ENCODE peak calls at places on chromosome 1, in nine cellular contexts. One of them, this sample, is unnamed.

GRCh38 chr1:33086384-33086850 is 5.5 kb downstream of the AZIN2 start:
- DNase-seq in GM12865: peak
- DNase-seq in fibroblast of mammary gland: peak
- DNase-seq in stimulated activated naive CD4-positive, alpha-beta T cell treated with Interleukin-2 at 50 U/mL for 16 hours: no peak
- DNase-seq in NCI-H748 treated with DMSO at 0.1 percent for 48 hours: peak
- DNase-seq in occipital lobe: peak
- DNase-seq in MG63: peak
- DNase-seq in heart right ventricle: peak
- DNase-seq in fibroblast of the aortic adventitia: peak
- DNase-seq in this sample: peak

GRCh38 chr1:12095822-12096263 is 32.7 kb downstream of the TNFRSF8 start:
- DNase-seq in GM12865: no peak
- DNase-seq in fibroblast of mammary gland: peak
- DNase-seq in stimulated activated naive CD4-positive, alpha-beta T cell treated with Interleukin-2 at 50 U/mL for 16 hours: no peak
- DNase-seq in NCI-H748 treated with DMSO at 0.1 percent for 48 hours: no peak
- DNase-seq in occipital lobe: no peak
- DNase-seq in MG63: peak
- DNase-seq in heart right ventricle: no peak
- DNase-seq in fibroblast of the aortic adventitia: no peak
- DNase-seq in this sample: peak

GRCh38 chr1:81836007-81836626 is 35.4 kb downstream of the ADGRL2 start:
- DNase-seq in GM12865: no peak
- DNase-seq in fibroblast of mammary gland: peak
- DNase-seq in stimulated activated naive CD4-positive, alpha-beta T cell treated with Interleukin-2 at 50 U/mL for 16 hours: no peak
- DNase-seq in NCI-H748 treated with DMSO at 0.1 percent for 48 hours: no peak
- DNase-seq in occipital lobe: no peak
- DNase-seq in MG63: no peak
- DNase-seq in heart right ventricle: no peak
- DNase-seq in fibroblast of the aortic adventitia: peak
- DNase-seq in this sample: peak

GRCh38 chr1:33815061-33815460 is 48.8 kb upstream of the HMGB4 start:
- DNase-seq in GM12865: no peak
- DNase-seq in fibroblast of mammary gland: peak
- DNase-seq in stimulated activated naive CD4-positive, alpha-beta T cell treated with Interleukin-2 at 50 U/mL for 16 hours: no peak
- DNase-seq in NCI-H748 treated with DMSO at 0.1 percent for 48 hours: no peak
- DNase-seq in occipital lobe: no peak
- DNase-seq in MG63: no peak
- DNase-seq in heart right ventricle: no peak
- DNase-seq in fibroblast of the aortic adventitia: peak
- DNase-seq in this sample: peak

GRCh38 chr1:11790880-11791715 is 14.7 kb downstream of the MTHFR start:
- DNase-seq in GM12865: no peak
- DNase-seq in fibroblast of mammary gland: peak
- DNase-seq in stimulated activated naive CD4-positive, alpha-beta T cell treated with Interleukin-2 at 50 U/mL for 16 hours: no peak
- DNase-seq in NCI-H748 treated with DMSO at 0.1 percent for 48 hours: no peak
- DNase-seq in occipital lobe: peak
- DNase-seq in MG63: peak
- DNase-seq in heart right ventricle: peak
- DNase-seq in fibroblast of the aortic adventitia: peak
- DNase-seq in this sample: peak

GRCh38 chr1:68916227-68916853 is 419.5 kb upstream of the DEPDC1 start:
- DNase-seq in GM12865: no peak
- DNase-seq in fibroblast of mammary gland: peak
- DNase-seq in stimulated activated naive CD4-positive, alpha-beta T cell treated with Interleukin-2 at 50 U/mL for 16 hours: no peak
- DNase-seq in NCI-H748 treated with DMSO at 0.1 percent for 48 hours: no peak
- DNase-seq in occipital lobe: peak
- DNase-seq in MG63: peak
- DNase-seq in heart right ventricle: peak
- DNase-seq in fibroblast of the aortic adventitia: peak
- DNase-seq in this sample: peak

GRCh38 chr1:234595899-234596298 is 14.1 kb downstream of the IRF2BP2 start:
- DNase-seq in GM12865: no peak
- DNase-seq in fibroblast of mammary gland: no peak
- DNase-seq in stimulated activated naive CD4-positive, alpha-beta T cell treated with Interleukin-2 at 50 U/mL for 16 hours: no peak
- DNase-seq in NCI-H748 treated with DMSO at 0.1 percent for 48 hours: no peak
- DNase-seq in occipital lobe: no peak
- DNase-seq in MG63: no peak
- DNase-seq in heart right ventricle: no peak
- DNase-seq in fibroblast of the aortic adventitia: no peak
- DNase-seq in this sample: no peak

GRCh38 chr1:168926236-168926635 is 180.3 kb upstream of the ATP1B1 start:
- DNase-seq in GM12865: no peak
- DNase-seq in fibroblast of mammary gland: no peak
- DNase-seq in stimulated activated naive CD4-positive, alpha-beta T cell treated with Interleukin-2 at 50 U/mL for 16 hours: no peak
- DNase-seq in NCI-H748 treated with DMSO at 0.1 percent for 48 hours: no peak
- DNase-seq in occipital lobe: no peak
- DNase-seq in MG63: no peak
- DNase-seq in heart right ventricle: no peak
- DNase-seq in fibroblast of the aortic adventitia: no peak
- DNase-seq in this sample: no peak

GRCh38 chr1:154405762-154406571 is 824 bp downstream of the IL6R start:
- DNase-seq in GM12865: peak
- DNase-seq in fibroblast of mammary gland: peak
- DNase-seq in stimulated activated naive CD4-positive, alpha-beta T cell treated with Interleukin-2 at 50 U/mL for 16 hours: peak
- DNase-seq in NCI-H748 treated with DMSO at 0.1 percent for 48 hours: no peak
- DNase-seq in occipital lobe: peak
- DNase-seq in MG63: peak
- DNase-seq in heart right ventricle: peak
- DNase-seq in fibroblast of the aortic adventitia: peak
- DNase-seq in this sample: peak

GRCh38 chr1:11431946-11432507 is 46.9 kb upstream of the DISP3 start:
- DNase-seq in GM12865: no peak
- DNase-seq in fibroblast of mammary gland: no peak
- DNase-seq in stimulated activated naive CD4-positive, alpha-beta T cell treated with Interleukin-2 at 50 U/mL for 16 hours: no peak
- DNase-seq in NCI-H748 treated with DMSO at 0.1 percent for 48 hours: no peak
- DNase-seq in occipital lobe: no peak
- DNase-seq in MG63: no peak
- DNase-seq in heart right ventricle: no peak
- DNase-seq in fibroblast of the aortic adventitia: no peak
- DNase-seq in this sample: no peak

GRCh38 chr1:17502326-17502778 is 37.1 kb upstream of the ARHGEF10L start:
- DNase-seq in GM12865: peak
- DNase-seq in fibroblast of mammary gland: peak
- DNase-seq in stimulated activated naive CD4-positive, alpha-beta T cell treated with Interleukin-2 at 50 U/mL for 16 hours: peak
- DNase-seq in NCI-H748 treated with DMSO at 0.1 percent for 48 hours: no peak
- DNase-seq in occipital lobe: peak
- DNase-seq in MG63: peak
- DNase-seq in heart right ventricle: peak
- DNase-seq in fibroblast of the aortic adventitia: peak
- DNase-seq in this sample: peak

GRCh38 chr1:905071-905749 is 18.5 kb upstream of the SAMD11 start:
- DNase-seq in GM12865: peak
- DNase-seq in fibroblast of mammary gland: no peak
- DNase-seq in stimulated activated naive CD4-positive, alpha-beta T cell treated with Interleukin-2 at 50 U/mL for 16 hours: no peak
- DNase-seq in NCI-H748 treated with DMSO at 0.1 percent for 48 hours: no peak
- DNase-seq in occipital lobe: no peak
- DNase-seq in MG63: no peak
- DNase-seq in heart right ventricle: peak
- DNase-seq in fibroblast of the aortic adventitia: no peak
- DNase-seq in this sample: no peak

GRCh38 chr1:93591833-93592635 is 89.6 kb downstream of the BCAR3 start:
- DNase-seq in GM12865: peak
- DNase-seq in fibroblast of mammary gland: no peak
- DNase-seq in stimulated activated naive CD4-positive, alpha-beta T cell treated with Interleukin-2 at 50 U/mL for 16 hours: no peak
- DNase-seq in NCI-H748 treated with DMSO at 0.1 percent for 48 hours: peak
- DNase-seq in occipital lobe: no peak
- DNase-seq in MG63: no peak
- DNase-seq in heart right ventricle: no peak
- DNase-seq in fibroblast of the aortic adventitia: no peak
- DNase-seq in this sample: no peak

GRCh38 chr1:233294991-233295774 is at the start of gene PCNX2:
- DNase-seq in GM12865: peak
- DNase-seq in fibroblast of mammary gland: peak
- DNase-seq in stimulated activated naive CD4-positive, alpha-beta T cell treated with Interleukin-2 at 50 U/mL for 16 hours: peak
- DNase-seq in NCI-H748 treated with DMSO at 0.1 percent for 48 hours: peak
- DNase-seq in occipital lobe: peak
- DNase-seq in MG63: peak
- DNase-seq in heart right ventricle: peak
- DNase-seq in fibroblast of the aortic adventitia: peak
- DNase-seq in this sample: peak

GRCh38 chr1:109756848-109757521 is 6.7 kb downstream of the EPS8L3 start:
- DNase-seq in GM12865: no peak
- DNase-seq in fibroblast of mammary gland: no peak
- DNase-seq in stimulated activated naive CD4-positive, alpha-beta T cell treated with Interleukin-2 at 50 U/mL for 16 hours: no peak
- DNase-seq in NCI-H748 treated with DMSO at 0.1 percent for 48 hours: no peak
- DNase-seq in occipital lobe: no peak
- DNase-seq in MG63: no peak
- DNase-seq in heart right ventricle: no peak
- DNase-seq in fibroblast of the aortic adventitia: no peak
- DNase-seq in this sample: no peak